ENCODE peak calls at places on chromosomes 2 and 18, in five cellular contexts. L is fibroblast of mammary gland; P is mucosa of descending colon; K is naive thymus-derived CD4-positive, alpha-beta T cell; T is upper lobe of right lung. G is an unnamed sample.

GRCh38 chr2:238489431-238489830 is 62.7 kb downstream of the ASB1 start:
- DNase-seq in L (no peak), P (no peak), K (no peak), T (no peak), G (no peak)

GRCh38 chr2:228709788-228710371 is 528.4 kb upstream of the SPHKAP start:
- DNase-seq in L (no peak), P (no peak), K (no peak), T (no peak), G (no peak)

GRCh38 chr2:17912266-17912691 is 33.8 kb downstream of the KCNS3 start:
- DNase-seq in L (no peak), P (no peak), K (no peak), T (no peak), G (no peak)

GRCh38 chr2:25700221-25700660 is 26.9 kb upstream of the DTNB start:
- DNase-seq in L (peak), P (peak), K (no peak), T (peak), G (peak)

GRCh38 chr18:8140841-8141501 is 468.3 kb upstream of the RAB12 start:
- DNase-seq in L (peak), P (no peak), K (no peak), T (no peak), G (peak)

GRCh38 chr2:65378308-65378689 is 54.1 kb downstream of the SPRED2 start:
- DNase-seq in L (no peak), P (no peak), K (no peak), T (no peak), G (no peak)

GRCh38 chr2:393711-394696 is 106.1 kb upstream of the ALKAL2 start:
- DNase-seq in L (no peak), P (peak), K (peak), T (peak), G (peak)

GRCh38 chr2:98936917-98937351 is 909 bp upstream of the CRACDL start:
- DNase-seq in L (no peak), P (no peak), K (no peak), T (peak), G (peak)

GRCh38 chr2:144115892-144116291 is 404.0 kb downstream of the ZEB2 start:
- DNase-seq in L (peak), P (no peak), K (no peak), T (no peak), G (no peak)

GRCh38 chr2:239116456-239117246 is 268.8 kb downstream of the TWIST2 start:
- DNase-seq in L (peak), P (no peak), K (no peak), T (no peak), G (no peak)

GRCh38 chr18:13461936-13462335 is 243.4 kb downstream of the LDLRAD4 start:
- DNase-seq in L (no peak), P (no peak), K (no peak), T (no peak), G (no peak)

GRCh38 chr2:227932403-227932802 is 61.0 kb downstream of the DAW1 start:
- DNase-seq in L (no peak), P (no peak), K (no peak), T (no peak), G (no peak)

GRCh38 chr2:38277245-38278119 is 99.6 kb downstream of the ATL2 start:
- DNase-seq in L (no peak), P (peak), K (no peak), T (no peak), G (peak)

GRCh38 chr2:21972580-21972979 is 848.8 kb downstream of the TDRD15 start:
- DNase-seq in L (no peak), P (no peak), K (no peak), T (no peak), G (no peak)

GRCh38 chr2:215352602-215353001 is 40.7 kb downstream of the ATIC start:
- DNase-seq in L (no peak), P (no peak), K (no peak), T (no peak), G (no peak)

GRCh38 chr18:76981388-76981968 is 151.1 kb downstream of the MBP start:
- DNase-seq in L (no peak), P (peak), K (no peak), T (no peak), G (no peak)

GRCh38 chr2:124001681-124002080 is 23.4 kb upstream of the CNTNAP5 start:
- DNase-seq in L (no peak), P (no peak), K (no peak), T (no peak), G (no peak)

GRCh38 chr2:128310094-128310716 is 8.5 kb downstream of the HS6ST1 start:
- DNase-seq in L (no peak), P (no peak), K (peak), T (peak), G (no peak)

GRCh38 chr2:165953655-165954606 is at the start of gene TTC21B:
- DNase-seq in L (peak), P (peak), K (peak), T (peak), G (peak)
- H3K4me3 ChIP-seq in L (peak), P (peak), K (peak), T (peak), G (peak)

GRCh38 chr2:74497777-74498499 is 1.5 kb downstream of the LBX2 start:
- DNase-seq in L (no peak), P (no peak), K (peak), T (peak), G (peak)
- H3K4me3 ChIP-seq in L (peak), P (no peak), K (peak), T (peak), G (peak)

GRCh38 chr2:104863585-104864279 is 9.8 kb downstream of the POU3F3 start:
- DNase-seq in L (no peak), P (no peak), K (no peak), T (no peak), G (no peak)

GRCh38 chr2:104864280-104864599 is 10.3 kb downstream of the POU3F3 start:
- DNase-seq in L (no peak), P (no peak), K (no peak), T (no peak), G (no peak)

GRCh38 chr2:104861295-104862060 is 7.6 kb downstream of the POU3F3 start:
- DNase-seq in L (no peak), P (no peak), K (no peak), T (no peak), G (no peak)

GRCh38 chr2:104863229-104863584 is 9.3 kb downstream of the POU3F3 start:
- DNase-seq in L (no peak), P (no peak), K (no peak), T (no peak), G (no peak)

DNA sequence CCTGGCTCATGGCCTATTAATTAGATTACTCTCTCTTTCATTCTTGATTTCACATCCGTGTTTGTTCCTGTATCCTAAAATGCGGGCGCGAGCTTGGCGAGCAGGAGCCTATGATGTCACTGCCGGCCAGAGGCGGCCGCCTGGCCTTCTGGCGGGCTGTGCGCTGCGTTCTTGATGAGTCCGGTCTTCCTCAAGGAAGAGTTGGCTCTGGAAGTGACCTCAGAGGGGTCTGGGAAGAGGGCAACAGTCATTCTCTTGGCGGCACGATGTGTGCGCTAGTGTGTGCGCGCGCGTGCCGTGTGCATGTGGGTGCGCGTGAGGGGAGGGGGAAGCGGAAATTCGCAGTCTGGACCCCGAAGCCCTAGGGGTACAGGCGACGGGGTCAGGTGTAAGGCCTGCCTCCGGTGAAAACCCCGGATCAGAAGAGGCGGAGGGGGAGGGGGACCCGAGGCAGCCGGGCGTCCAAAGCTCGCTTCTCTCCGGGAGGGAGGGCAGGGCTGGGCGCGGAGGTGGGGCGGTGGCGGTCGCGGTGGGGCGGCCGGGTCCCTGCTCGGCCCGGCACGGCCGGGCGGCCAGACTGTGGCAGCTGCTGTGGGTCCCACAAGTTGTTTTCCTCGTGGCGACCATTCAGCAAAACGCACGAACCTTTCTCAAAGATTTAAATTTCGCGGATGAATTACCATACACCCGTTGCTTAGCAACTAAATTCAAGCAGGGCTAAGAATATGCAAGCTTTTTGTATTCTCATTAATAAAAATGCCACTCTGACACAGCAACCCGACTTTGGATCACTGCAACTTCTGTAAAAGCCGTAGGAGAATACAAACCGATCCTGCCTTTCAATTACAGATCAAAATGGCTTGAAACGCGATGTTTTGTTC is 8.4 kb downstream of the POU3F3 start:
- DNase-seq in L (peak), P (no peak), K (no peak), T (no peak), G (no peak)
- H3K4me3 ChIP-seq in L (no peak), P (no peak), K (no peak), T (no peak), G (no peak)

GRCh38 chr2:39851251-39851650 is 72.2 kb upstream of the THUMPD2 start:
- DNase-seq in L (no peak), P (no peak), K (no peak), T (no peak), G (no peak)
- H3K4me3 ChIP-seq in L (no peak), P (no peak), K (no peak), T (no peak), G (no peak)

DNA sequence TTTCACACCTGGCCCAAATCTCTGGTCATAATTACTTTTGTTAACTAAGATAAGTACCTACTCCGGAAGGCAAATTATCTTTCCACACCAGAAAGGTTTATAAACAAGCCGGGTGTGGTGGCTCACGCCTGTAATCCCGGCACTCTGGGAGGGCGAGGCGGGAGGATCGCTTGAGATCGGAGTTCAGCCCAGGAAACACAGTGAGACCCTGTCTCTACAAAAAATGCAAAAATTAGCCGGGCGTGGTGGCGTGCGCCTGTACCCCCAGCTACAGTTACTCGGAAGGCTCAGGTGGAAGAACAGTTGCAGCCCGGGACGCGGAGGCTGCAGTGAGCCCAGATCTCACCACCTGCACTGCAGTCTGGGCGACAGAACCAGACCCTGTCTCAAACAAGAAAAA is 2.1 kb downstream of the PUM2 start:
- DNase-seq in L (no peak), P (peak), K (no peak), T (no peak), G (no peak)
- H3K4me3 ChIP-seq in L (no peak), P (no peak), K (peak), T (peak), G (peak)

GRCh38 chr2:8573942-8574195 is 108.0 kb upstream of the ID2 start:
- DNase-seq in L (no peak), P (no peak), K (no peak), T (no peak), G (no peak)
- H3K4me3 ChIP-seq in L (no peak), P (no peak), K (no peak), T (no peak), G (no peak)

GRCh38 chr2:126657146-126657635 is 1.2 kb downstream of the GYPC start:
- DNase-seq in L (peak), P (peak), K (peak), T (no peak), G (peak)

GRCh38 chr2:126657636-126658315 is 1.8 kb downstream of the GYPC start:
- DNase-seq in L (peak), P (peak), K (peak), T (peak), G (peak)

GRCh38 chr2:126658316-126658909 is 2.5 kb downstream of the GYPC start:
- DNase-seq in L (no peak), P (no peak), K (no peak), T (no peak), G (no peak)

GRCh38 chr2:126660068-126660467 is 4.1 kb downstream of the GYPC start:
- DNase-seq in L (no peak), P (no peak), K (no peak), T (no peak), G (no peak)

DNA sequence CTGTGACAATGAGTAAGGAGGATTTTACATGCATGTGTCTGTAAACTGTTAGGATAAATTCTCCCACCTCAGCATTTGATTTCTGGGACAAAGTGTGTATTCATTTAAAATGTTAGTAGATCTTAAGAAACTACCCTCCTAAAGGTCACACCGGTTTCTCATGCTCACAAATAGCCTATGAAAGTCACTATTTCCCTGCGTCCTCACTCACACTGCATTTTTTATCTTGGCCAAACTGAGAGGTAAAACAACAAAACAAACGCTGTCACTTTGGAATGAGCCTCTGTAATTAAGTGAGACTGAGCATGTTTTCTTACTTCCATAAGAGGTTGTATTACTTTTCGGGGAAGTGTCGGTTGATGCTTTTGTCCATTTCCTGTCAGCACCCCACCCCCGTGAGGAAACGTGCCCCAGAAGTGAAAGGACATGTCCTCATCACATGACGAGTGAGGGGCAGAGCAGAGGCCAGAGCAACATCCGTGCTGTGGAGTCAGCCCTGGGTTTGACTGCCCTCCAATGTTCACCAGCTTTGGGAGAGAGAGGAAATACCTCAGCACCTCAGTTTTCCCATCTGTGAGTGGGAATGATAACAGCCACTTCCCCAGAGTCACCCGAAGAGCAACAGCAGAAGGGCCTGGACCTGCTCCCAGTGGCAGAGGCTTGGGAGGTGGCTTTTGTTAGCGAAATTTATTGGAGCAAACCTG is 3.1 kb downstream of the GYPC start:
- DNase-seq in L (peak), P (peak), K (peak), T (peak), G (peak)
- H3K4me3 ChIP-seq in L (no peak), P (no peak), K (peak), T (peak), G (no peak)

G was measured in foreskin fibroblast.